ENCODE peak calls at places on chromosomes 12 and 14, in six cellular contexts. O is body of pancreas, A is WTC11, J is fibroblast of the aortic adventitia, C is colonic mucosa, Q is mesothelial cell of epicardium. R is an unnamed sample.

GRCh38 chr12:3251691-3252090 is 174.5 kb downstream of the TSPAN9 start:
- DNase-seq in Q (no peak), J (no peak), O (no peak), C (no peak), A (no peak), R (no peak)

GRCh38 chr12:52763036-52763659 is 14.0 kb downstream of the KRT76 start:
- DNase-seq in A (no peak), J (no peak), Q (no peak), O (no peak), C (no peak), R (no peak)

GRCh38 chr12:5648692-5649338 is 216.9 kb downstream of the NTF3 start:
- DNase-seq in A (peak), Q (no peak), C (peak), J (no peak), O (no peak), R (no peak)

GRCh38 chr12:42326466-42327226 is 679 bp downstream of the PPHLN1 start:
- DNase-seq in O (no peak), C (peak), A (no peak), J (peak), Q (no peak), R (peak)

GRCh38 chr14:60977848-60978247 is 3.0 kb downstream of the TRMT5 start:
- DNase-seq in O (no peak), C (no peak), Q (no peak), A (no peak), J (no peak), R (no peak)

GRCh38 chr12:103657331-103657730 is 70.3 kb downstream of the STAB2 start:
- DNase-seq in Q (no peak), A (no peak), J (peak), C (no peak), O (no peak), R (peak)

GRCh38 chr12:644818-645552 is 18.3 kb downstream of the NINJ2 start:
- DNase-seq in J (peak), O (no peak), A (no peak), Q (no peak), C (no peak), R (no peak)

GRCh38 chr12:118103601-118104382 is at the start of gene VSIG10:
- DNase-seq in Q (peak), O (peak), J (peak), A (peak), C (peak), R (peak)

GRCh38 chr12:38316391-38317129 is at the start of gene ALG10B:
- DNase-seq in A (peak), O (peak), C (peak), J (peak), Q (peak), R (peak)

GRCh38 chr14:93078830-93079229 is 36.9 kb downstream of the ITPK1 start:
- DNase-seq in J (peak), C (no peak), A (no peak), Q (no peak), O (no peak), R (no peak)

GRCh38 chr14:68520637-68521556 is 272.0 kb downstream of the ZFP36L1 start:
- DNase-seq in C (no peak), J (no peak), O (peak), Q (no peak), A (peak), R (peak)

GRCh38 chr12:69161835-69162234 is 77.5 kb upstream of the CPSF6 start:
- DNase-seq in O (no peak), C (no peak), J (no peak), A (no peak), Q (no peak), R (no peak)

GRCh38 chr14:102932484-102933248 is 10.2 kb downstream of the AMN start:
- DNase-seq in O (no peak), J (no peak), C (no peak), Q (no peak), A (no peak), R (no peak)

GRCh38 chr12:82524636-82525035 is 162.1 kb upstream of the TMTC2 start:
- DNase-seq in A (no peak), C (no peak), Q (no peak), O (no peak), J (no peak), R (no peak)

GRCh38 chr14:100740196-100740825 is 13.6 kb downstream of the DLK1 start:
- DNase-seq in Q (no peak), A (no peak), O (no peak), C (no peak), J (no peak), R (no peak)

GRCh38 chr12:111066744-111067437 is 146.5 kb upstream of the MYL2 start:
- DNase-seq in O (no peak), C (no peak), Q (no peak), J (no peak), A (no peak), R (peak)

GRCh38 chr12:120481022-120481767 is 11.6 kb upstream of the SRSF9 start:
- DNase-seq in O (no peak), C (no peak), J (no peak), Q (no peak), A (no peak), R (no peak)

GRCh38 chr14:66509874-66510273 is 1.9 kb downstream of the GPHN start:
- DNase-seq in O (no peak), C (no peak), A (no peak), Q (no peak), J (peak), R (no peak)

GRCh38 chr12:109165599-109165998 is 49.2 kb downstream of the ACACB start:
- DNase-seq in C (no peak), Q (no peak), J (no peak), A (no peak), O (no peak), R (peak)

GRCh38 chr12:20368653-20369163 is 371 bp downstream of the PDE3A start:
- DNase-seq in C (peak), A (peak), O (peak), Q (peak), J (peak), R (no peak)

GRCh38 chr12:116406529-116406928 is 129.0 kb upstream of the MED13L start:
- DNase-seq in O (peak), Q (no peak), A (peak), C (peak), J (peak), R (peak)

GRCh38 chr12:106631797-106632196 is 49.0 kb downstream of the RFX4 start:
- DNase-seq in J (no peak), A (no peak), O (no peak), C (no peak), Q (no peak), R (no peak)

GRCh38 chr12:132030367-132031038 is 80.8 kb downstream of the EP400 start:
- DNase-seq in O (no peak), Q (no peak), C (no peak), J (peak), A (no peak), R (peak)

GRCh38 chr12:116080415-116080814 is 197.1 kb downstream of the MED13L start:
- DNase-seq in A (no peak), J (no peak), Q (no peak), O (no peak), C (no peak), R (no peak)

GRCh38 chr14:69298131-69299071 is 38.4 kb downstream of the GALNT16 start:
- DNase-seq in Q (no peak), A (no peak), J (no peak), O (no peak), C (no peak), R (no peak)

GRCh38 chr12:64680235-64680634 is 69.9 kb downstream of the RASSF3 start:
- DNase-seq in C (peak), J (no peak), Q (no peak), A (no peak), O (peak), R (peak)

GRCh38 chr14:105128059-105128458 is 40.5 kb downstream of the JAG2 start:
- DNase-seq in Q (no peak), C (peak), O (no peak), A (no peak), J (no peak), R (no peak)

GRCh38 chr12:75481774-75482173 is 1.2 kb downstream of the GLIPR1 start:
- DNase-seq in C (no peak), O (no peak), A (no peak), J (peak), Q (no peak), R (peak)

GRCh38 chr12:44667461-44667860 is 208.7 kb downstream of the NELL2 start:
- DNase-seq in Q (no peak), J (no peak), C (no peak), A (no peak), O (no peak), R (no peak)

GRCh38 chr12:18457362-18457761 is 196.0 kb downstream of the PIK3C2G start:
- DNase-seq in A (no peak), O (no peak), J (no peak), C (no peak), Q (no peak), R (no peak)

GRCh38 chr12:66753810-66754209 is 74.9 kb upstream of the GRIP1 start:
- DNase-seq in A (no peak), J (no peak), O (no peak), Q (no peak), C (no peak), R (no peak)

GRCh38 chr14:65258391-65258790 is 154.1 kb upstream of the FUT8 start:
- DNase-seq in Q (no peak), O (no peak), J (peak), C (no peak), A (no peak), R (peak)

GRCh38 chr12:20314325-20314724 is 54.0 kb upstream of the PDE3A start:
- DNase-seq in O (no peak), C (no peak), A (no peak), J (peak), Q (no peak), R (no peak)

GRCh38 chr12:122732170-122732569 is 1.5 kb upstream of the HCAR1 start:
- DNase-seq in Q (no peak), A (no peak), J (no peak), C (no peak), O (no peak), R (no peak)

GRCh38 chr12:117686911-117687377 is 281.8 kb downstream of the KSR2 start:
- DNase-seq in C (peak), O (peak), A (no peak), J (no peak), Q (no peak), R (peak)

GRCh38 chr14:67420102-67420739 is 8.3 kb upstream of the PLEK2 start:
- DNase-seq in A (peak), J (no peak), O (peak), C (peak), Q (no peak), R (no peak)

GRCh38 chr14:92956961-92957360 is 34.0 kb downstream of the CHGA start:
- DNase-seq in A (no peak), Q (no peak), C (no peak), O (no peak), J (no peak), R (no peak)

GRCh38 chr12:7601407-7601806 is 64.3 kb downstream of the APOBEC1 start:
- DNase-seq in A (no peak), J (no peak), C (no peak), Q (no peak), O (no peak), R (no peak)

GRCh38 chr14:91405241-91405721 is 12.3 kb downstream of the CCDC88C start:
- DNase-seq in C (no peak), O (peak), J (no peak), Q (no peak), A (no peak), R (no peak)

GRCh38 chr14:52059614-52060013 is 9.2 kb downstream of the NID2 start:
- DNase-seq in C (no peak), O (no peak), Q (no peak), A (no peak), J (peak), R (no peak)

DNA sequence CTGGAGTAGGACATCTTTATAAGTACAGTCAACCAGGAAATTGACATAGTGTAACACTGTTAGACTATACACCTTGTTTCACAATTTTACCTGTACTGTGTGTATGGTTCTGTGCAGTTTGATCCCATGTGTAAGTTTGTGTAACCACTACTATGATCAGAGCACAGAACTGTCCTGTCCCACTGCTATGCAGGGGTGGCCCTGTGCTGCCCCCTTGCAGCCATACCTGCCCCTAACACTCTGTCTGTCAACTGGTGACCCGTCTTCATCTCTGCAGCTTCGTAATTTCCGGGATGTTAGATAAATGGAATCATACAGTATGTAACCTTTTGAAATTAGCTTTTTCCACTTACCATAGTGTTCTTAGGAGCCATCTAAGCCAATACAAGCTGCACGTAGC is 58.7 kb upstream of the RD3L start:
- DNase-seq in O (no peak), Q (no peak), J (no peak), C (no peak), A (peak), R (peak)
- TF ChIP-seq CTCF in O (no peak), Q (no peak), J (no peak), C (no peak), A (peak), R (no peak)

DNA sequence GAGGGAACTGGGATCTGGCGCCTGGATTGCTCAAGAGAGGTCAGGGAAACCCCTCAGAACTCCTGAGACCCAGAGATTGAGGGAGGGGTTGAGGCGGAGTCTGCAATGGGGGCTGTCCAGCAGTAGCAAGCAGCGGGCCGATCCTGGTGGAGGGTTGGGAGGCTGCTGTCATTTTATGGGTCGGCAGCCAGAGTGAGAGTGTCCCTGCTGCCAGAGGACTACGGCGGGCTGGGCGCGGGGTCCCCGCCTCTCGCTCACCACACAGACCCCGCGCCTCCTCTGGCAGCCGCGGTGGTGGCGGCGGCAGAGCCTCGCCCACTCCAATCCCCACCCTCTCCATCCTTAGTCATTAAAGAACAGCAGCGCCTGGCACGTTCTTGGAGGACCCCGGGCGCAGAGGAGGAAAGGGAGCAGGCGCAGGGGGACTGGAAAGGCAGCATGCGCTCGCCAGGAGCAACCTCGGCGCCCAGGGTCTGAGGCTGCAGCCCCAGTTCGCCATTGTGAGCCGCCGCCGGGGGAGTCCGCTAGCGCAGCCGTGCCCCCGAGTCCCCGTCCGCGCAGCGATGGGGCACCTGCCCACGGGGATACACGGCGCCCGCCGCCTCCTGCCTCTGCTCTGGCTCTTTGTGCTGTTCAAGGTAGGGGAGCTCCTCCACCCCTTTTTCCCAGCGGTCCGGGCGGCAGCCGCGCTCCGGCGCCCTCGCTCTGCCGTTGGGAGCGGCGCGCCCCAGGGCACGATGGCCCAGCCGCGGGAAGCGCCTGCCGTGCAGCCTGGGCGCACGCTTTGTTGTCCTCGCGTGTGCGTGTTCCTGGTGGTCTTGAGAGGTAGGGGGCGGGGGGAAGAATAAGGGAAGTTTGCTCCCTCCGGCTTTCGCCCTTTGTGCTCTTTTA is at the start of gene PTPRO:
- DNase-seq in O (peak), Q (peak), A (peak), C (no peak), J (no peak), R (peak)
- TF ChIP-seq CTCF in O (no peak), Q (no peak), A (no peak), C (no peak), J (no peak), R (no peak)

GRCh38 chr12:63068857-63069442 is 82.1 kb downstream of the AVPR1A start:
- DNase-seq in C (no peak), A (no peak), J (peak), O (peak), Q (no peak), R (peak)
- TF ChIP-seq CTCF in C (peak), A (peak), J (peak), O (peak), Q (peak), R (peak)

DNA sequence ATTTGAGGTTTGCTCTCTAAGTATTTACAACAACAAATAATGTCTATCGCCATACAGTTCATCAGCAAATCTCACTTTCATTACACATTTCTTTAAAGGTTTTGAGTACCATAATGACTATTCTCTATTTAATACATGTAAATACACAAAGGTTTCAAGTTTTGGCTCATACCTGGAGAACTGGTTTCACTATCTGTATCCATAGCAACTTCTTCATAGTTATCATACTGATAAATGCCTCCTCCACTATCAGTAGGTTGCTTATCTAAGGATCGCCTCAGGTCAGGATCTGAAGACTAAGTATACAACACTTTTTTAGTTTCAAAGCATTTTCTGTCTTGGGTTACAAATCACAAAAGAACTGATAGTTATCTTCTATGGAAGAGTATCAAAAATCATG is 21.4 kb downstream of the ZFC3H1 start:
- DNase-seq in C (no peak), O (no peak), A (no peak), Q (no peak), J (no peak), R (no peak)
- TF ChIP-seq CTCF in C (no peak), O (no peak), A (no peak), Q (no peak), J (no peak), R (no peak)

GRCh38 chr14:34804933-34805332 is 70.2 kb downstream of the BAZ1A start:
- DNase-seq in J (no peak), C (no peak), A (no peak), Q (no peak), O (no peak), R (no peak)
- TF ChIP-seq CTCF in J (no peak), C (no peak), A (no peak), Q (no peak), O (no peak), R (no peak)

GRCh38 chr12:126346087-126346486 is 1280.9 kb downstream of the AACS start:
- DNase-seq in J (no peak), O (no peak), Q (no peak), A (no peak), C (no peak), R (no peak)
- TF ChIP-seq CTCF in J (no peak), O (no peak), Q (no peak), A (no peak), C (no peak), R (peak)

GRCh38 chr12:54337280-54337842 is 12.4 kb downstream of the COPZ1 start:
- DNase-seq in C (no peak), O (no peak), Q (no peak), J (peak), A (no peak), R (no peak)
- TF ChIP-seq CTCF in C (no peak), O (no peak), Q (no peak), J (peak), A (no peak), R (no peak)

R was measured in MCF 10A.